ENCODE peak calls at places on chromosomes 3 and 15, in ten cellular contexts. One of them, this sample, is unnamed.

GRCh38 chr15:51044037-51044712 is 50.5 kb downstream of the TNFAIP8L3 start:
- DNase-seq in Caco-2: no peak
- DNase-seq in tibial nerve: no peak
- DNase-seq in breast epithelium: no peak
- DNase-seq in foreskin fibroblast: no peak
- DNase-seq in endothelial cell of umbilical vein: no peak
- DNase-seq in tibial artery: no peak
- DNase-seq in brain microvascular endothelial cell: no peak
- DNase-seq in suprapubic skin: no peak
- DNase-seq in vagina: no peak
- DNase-seq in this sample: no peak

GRCh38 chr15:56832125-56832524 is 86.3 kb upstream of the TCF12 start:
- DNase-seq in Caco-2: no peak
- DNase-seq in tibial nerve: no peak
- DNase-seq in breast epithelium: peak; percentile 75
- DNase-seq in foreskin fibroblast: peak; percentile 67
- DNase-seq in endothelial cell of umbilical vein: peak; percentile 8
- DNase-seq in tibial artery: peak; percentile 66
- DNase-seq in brain microvascular endothelial cell: no peak
- DNase-seq in suprapubic skin: no peak
- DNase-seq in vagina: no peak
- DNase-seq in this sample: no peak

GRCh38 chr3:128424508-128425069 is 42.1 kb downstream of the DNAJB8 start:
- DNase-seq in Caco-2: no peak
- DNase-seq in tibial nerve: no peak
- DNase-seq in breast epithelium: no peak
- DNase-seq in foreskin fibroblast: peak; percentile 57
- DNase-seq in endothelial cell of umbilical vein: peak; percentile 82
- DNase-seq in tibial artery: no peak
- DNase-seq in brain microvascular endothelial cell: no peak
- DNase-seq in suprapubic skin: no peak
- DNase-seq in vagina: no peak
- DNase-seq in this sample: no peak

GRCh38 chr3:127848131-127849129 is 26.1 kb upstream of the MGLL start:
- DNase-seq in Caco-2: no peak
- DNase-seq in tibial nerve: no peak
- DNase-seq in breast epithelium: no peak
- DNase-seq in foreskin fibroblast: peak; percentile 55
- DNase-seq in endothelial cell of umbilical vein: no peak
- DNase-seq in tibial artery: no peak
- DNase-seq in brain microvascular endothelial cell: peak; percentile 35
- DNase-seq in suprapubic skin: no peak
- DNase-seq in vagina: no peak
- DNase-seq in this sample: no peak

GRCh38 chr3:171350364-171350763 is 109.8 kb downstream of the TNIK start:
- DNase-seq in Caco-2: no peak
- DNase-seq in tibial nerve: no peak
- DNase-seq in breast epithelium: no peak
- DNase-seq in foreskin fibroblast: no peak
- DNase-seq in endothelial cell of umbilical vein: no peak
- DNase-seq in tibial artery: no peak
- DNase-seq in brain microvascular endothelial cell: no peak
- DNase-seq in suprapubic skin: no peak
- DNase-seq in vagina: no peak
- DNase-seq in this sample: no peak

GRCh38 chr3:128348805-128349531 is 117.7 kb downstream of the DNAJB8 start:
- DNase-seq in Caco-2: no peak
- DNase-seq in tibial nerve: no peak
- DNase-seq in breast epithelium: no peak
- DNase-seq in foreskin fibroblast: peak; percentile 43
- DNase-seq in endothelial cell of umbilical vein: peak; percentile 29
- DNase-seq in tibial artery: no peak
- DNase-seq in brain microvascular endothelial cell: no peak
- DNase-seq in suprapubic skin: no peak
- DNase-seq in vagina: no peak
- DNase-seq in this sample: no peak

GRCh38 chr3:75978686-75979085 is 193.3 kb upstream of the ZNF717 start:
- DNase-seq in Caco-2: no peak
- DNase-seq in tibial nerve: no peak
- DNase-seq in breast epithelium: no peak
- DNase-seq in foreskin fibroblast: peak; percentile 44
- DNase-seq in endothelial cell of umbilical vein: no peak
- DNase-seq in tibial artery: no peak
- DNase-seq in brain microvascular endothelial cell: peak; percentile 4
- DNase-seq in suprapubic skin: no peak
- DNase-seq in vagina: no peak
- DNase-seq in this sample: no peak

GRCh38 chr3:45790611-45791010 is 5.7 kb downstream of the SLC6A20 start:
- DNase-seq in Caco-2: no peak
- DNase-seq in tibial nerve: no peak
- DNase-seq in breast epithelium: no peak
- DNase-seq in foreskin fibroblast: no peak
- DNase-seq in endothelial cell of umbilical vein: no peak
- DNase-seq in tibial artery: no peak
- DNase-seq in brain microvascular endothelial cell: no peak
- DNase-seq in suprapubic skin: no peak
- DNase-seq in vagina: peak; percentile 58
- DNase-seq in this sample: no peak

GRCh38 chr3:129490273-129490675 is 38.2 kb upstream of the RHO start:
- DNase-seq in Caco-2: peak; percentile 76
- DNase-seq in tibial nerve: peak; percentile 74
- DNase-seq in breast epithelium: peak; percentile 75
- DNase-seq in foreskin fibroblast: peak; percentile 97
- DNase-seq in endothelial cell of umbilical vein: peak; percentile 90
- DNase-seq in tibial artery: peak; percentile 94
- DNase-seq in brain microvascular endothelial cell: peak; percentile 90
- DNase-seq in suprapubic skin: peak; percentile 83
- DNase-seq in vagina: peak; percentile 98
- DNase-seq in this sample: peak; percentile 92

GRCh38 chr3:53354945-53355498 is 7.7 kb upstream of the DCP1A start:
- DNase-seq in Caco-2: no peak
- DNase-seq in tibial nerve: no peak
- DNase-seq in breast epithelium: no peak
- DNase-seq in foreskin fibroblast: peak; percentile 24
- DNase-seq in endothelial cell of umbilical vein: peak; percentile 85
- DNase-seq in tibial artery: no peak
- DNase-seq in brain microvascular endothelial cell: peak; percentile 20
- DNase-seq in suprapubic skin: no peak
- DNase-seq in vagina: no peak
- DNase-seq in this sample: no peak

GRCh38 chr3:158095302-158095997 is 10.8 kb downstream of the SHOX2 start:
- DNase-seq in Caco-2: no peak
- DNase-seq in tibial nerve: no peak
- DNase-seq in breast epithelium: no peak
- DNase-seq in foreskin fibroblast: no peak
- DNase-seq in endothelial cell of umbilical vein: peak; percentile 30
- DNase-seq in tibial artery: no peak
- DNase-seq in brain microvascular endothelial cell: no peak
- DNase-seq in suprapubic skin: no peak
- DNase-seq in vagina: no peak
- DNase-seq in this sample: no peak

GRCh38 chr3:158093526-158093925 is 12.7 kb downstream of the SHOX2 start:
- DNase-seq in Caco-2: no peak
- DNase-seq in tibial nerve: no peak
- DNase-seq in breast epithelium: no peak
- DNase-seq in foreskin fibroblast: peak; percentile 49
- DNase-seq in endothelial cell of umbilical vein: no peak
- DNase-seq in tibial artery: no peak
- DNase-seq in brain microvascular endothelial cell: no peak
- DNase-seq in suprapubic skin: no peak
- DNase-seq in vagina: no peak
- DNase-seq in this sample: no peak

GRCh38 chr3:158094917-158095301 is 11.3 kb downstream of the SHOX2 start:
- DNase-seq in Caco-2: no peak
- DNase-seq in tibial nerve: no peak
- DNase-seq in breast epithelium: no peak
- DNase-seq in foreskin fibroblast: no peak
- DNase-seq in endothelial cell of umbilical vein: no peak
- DNase-seq in tibial artery: no peak
- DNase-seq in brain microvascular endothelial cell: no peak
- DNase-seq in suprapubic skin: no peak
- DNase-seq in vagina: no peak
- DNase-seq in this sample: no peak

GRCh38 chr3:158094235-158094916 is 11.8 kb downstream of the SHOX2 start:
- DNase-seq in Caco-2: no peak
- DNase-seq in tibial nerve: no peak
- DNase-seq in breast epithelium: no peak
- DNase-seq in foreskin fibroblast: no peak
- DNase-seq in endothelial cell of umbilical vein: no peak
- DNase-seq in tibial artery: no peak
- DNase-seq in brain microvascular endothelial cell: no peak
- DNase-seq in suprapubic skin: no peak
- DNase-seq in vagina: no peak
- DNase-seq in this sample: no peak

GRCh38 chr3:158091526-158091925 is 14.7 kb downstream of the SHOX2 start:
- DNase-seq in Caco-2: no peak
- DNase-seq in tibial nerve: no peak
- DNase-seq in breast epithelium: no peak
- DNase-seq in foreskin fibroblast: peak; percentile 90
- DNase-seq in endothelial cell of umbilical vein: peak; percentile 34
- DNase-seq in tibial artery: no peak
- DNase-seq in brain microvascular endothelial cell: no peak
- DNase-seq in suprapubic skin: no peak
- DNase-seq in vagina: no peak
- DNase-seq in this sample: no peak
- TF ChIP-seq CTCF in Caco-2: no peak
- TF ChIP-seq CTCF in tibial nerve: no peak
- TF ChIP-seq CTCF in breast epithelium: no peak
- TF ChIP-seq CTCF in foreskin fibroblast: peak; percentile 29
- TF ChIP-seq CTCF in endothelial cell of umbilical vein: peak; percentile 27
- TF ChIP-seq CTCF in tibial artery: no peak
- TF ChIP-seq CTCF in brain microvascular endothelial cell: peak; percentile 56
- TF ChIP-seq CTCF in suprapubic skin: no peak
- TF ChIP-seq CTCF in vagina: no peak
- TF ChIP-seq CTCF in this sample: no peak

DNA sequence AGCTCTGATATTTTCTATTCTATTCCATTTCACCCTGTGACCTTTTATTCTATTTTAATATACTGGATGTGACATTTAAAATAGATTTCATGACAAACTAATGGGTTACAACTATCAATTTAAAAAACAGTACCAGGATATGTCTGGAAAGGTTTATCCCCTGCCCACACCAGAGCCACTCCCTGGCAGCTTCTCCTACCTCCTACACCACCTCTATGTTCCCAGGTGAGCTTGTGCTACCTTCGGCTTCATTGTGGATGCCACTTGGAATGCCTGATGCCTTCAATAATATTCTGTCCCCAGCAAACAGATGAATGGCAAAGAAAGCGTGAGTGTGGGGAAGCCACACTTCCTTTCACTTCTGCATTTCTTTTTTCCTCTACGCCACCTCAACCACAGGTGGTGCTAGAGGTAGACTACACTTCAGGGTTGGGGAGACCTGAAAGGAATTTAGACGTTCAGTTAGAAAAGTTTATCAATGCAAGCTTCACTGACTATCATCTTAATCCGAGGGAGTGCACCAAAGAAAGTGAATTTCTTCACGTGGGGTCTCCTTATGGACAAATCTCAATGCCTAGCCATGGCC is 213.0 kb downstream of the SSR3 start:
- DNase-seq in Caco-2: no peak
- DNase-seq in tibial nerve: no peak
- DNase-seq in breast epithelium: no peak
- DNase-seq in foreskin fibroblast: no peak
- DNase-seq in endothelial cell of umbilical vein: no peak
- DNase-seq in tibial artery: no peak
- DNase-seq in brain microvascular endothelial cell: no peak
- DNase-seq in suprapubic skin: no peak
- DNase-seq in vagina: no peak
- DNase-seq in this sample: no peak
- TF ChIP-seq CTCF in Caco-2: no peak
- TF ChIP-seq CTCF in tibial nerve: no peak
- TF ChIP-seq CTCF in breast epithelium: no peak
- TF ChIP-seq CTCF in foreskin fibroblast: no peak
- TF ChIP-seq CTCF in endothelial cell of umbilical vein: no peak
- TF ChIP-seq CTCF in tibial artery: no peak
- TF ChIP-seq CTCF in brain microvascular endothelial cell: peak; percentile 7
- TF ChIP-seq CTCF in suprapubic skin: no peak
- TF ChIP-seq CTCF in vagina: no peak
- TF ChIP-seq CTCF in this sample: no peak

GRCh38 chr3:26118165-26118564 is 328.3 kb downstream of the OXSM start:
- DNase-seq in Caco-2: no peak
- DNase-seq in tibial nerve: no peak
- DNase-seq in breast epithelium: no peak
- DNase-seq in foreskin fibroblast: no peak
- DNase-seq in endothelial cell of umbilical vein: no peak
- DNase-seq in tibial artery: no peak
- DNase-seq in brain microvascular endothelial cell: peak; percentile 0
- DNase-seq in suprapubic skin: no peak
- DNase-seq in vagina: no peak
- DNase-seq in this sample: no peak
- TF ChIP-seq CTCF in Caco-2: no peak
- TF ChIP-seq CTCF in tibial nerve: no peak
- TF ChIP-seq CTCF in breast epithelium: no peak
- TF ChIP-seq CTCF in foreskin fibroblast: no peak
- TF ChIP-seq CTCF in endothelial cell of umbilical vein: no peak
- TF ChIP-seq CTCF in tibial artery: no peak
- TF ChIP-seq CTCF in brain microvascular endothelial cell: peak; percentile 16
- TF ChIP-seq CTCF in suprapubic skin: no peak
- TF ChIP-seq CTCF in vagina: no peak
- TF ChIP-seq CTCF in this sample: peak; percentile 16

GRCh38 chr15:86620636-86621349 is 541.1 kb downstream of the AGBL1 start:
- DNase-seq in Caco-2: peak; percentile 51
- DNase-seq in tibial nerve: no peak
- DNase-seq in breast epithelium: no peak
- DNase-seq in foreskin fibroblast: no peak
- DNase-seq in endothelial cell of umbilical vein: no peak
- DNase-seq in tibial artery: no peak
- DNase-seq in brain microvascular endothelial cell: no peak
- DNase-seq in suprapubic skin: no peak
- DNase-seq in vagina: no peak
- DNase-seq in this sample: no peak

GRCh38 chr15:86629409-86629808 is 549.7 kb downstream of the AGBL1 start:
- DNase-seq in Caco-2: no peak
- DNase-seq in tibial nerve: no peak
- DNase-seq in breast epithelium: no peak
- DNase-seq in foreskin fibroblast: no peak
- DNase-seq in endothelial cell of umbilical vein: no peak
- DNase-seq in tibial artery: no peak
- DNase-seq in brain microvascular endothelial cell: no peak
- DNase-seq in suprapubic skin: no peak
- DNase-seq in vagina: no peak
- DNase-seq in this sample: no peak

GRCh38 chr15:86623236-86623635 is 543.6 kb downstream of the AGBL1 start:
- DNase-seq in Caco-2: no peak
- DNase-seq in tibial nerve: no peak
- DNase-seq in breast epithelium: no peak
- DNase-seq in foreskin fibroblast: no peak
- DNase-seq in endothelial cell of umbilical vein: no peak
- DNase-seq in tibial artery: no peak
- DNase-seq in brain microvascular endothelial cell: no peak
- DNase-seq in suprapubic skin: no peak
- DNase-seq in vagina: no peak
- DNase-seq in this sample: no peak

GRCh38 chr15:86620113-86620512 is 540.4 kb downstream of the AGBL1 start:
- DNase-seq in Caco-2: no peak
- DNase-seq in tibial nerve: no peak
- DNase-seq in breast epithelium: no peak
- DNase-seq in foreskin fibroblast: no peak
- DNase-seq in endothelial cell of umbilical vein: no peak
- DNase-seq in tibial artery: no peak
- DNase-seq in brain microvascular endothelial cell: no peak
- DNase-seq in suprapubic skin: no peak
- DNase-seq in vagina: no peak
- DNase-seq in this sample: no peak

GRCh38 chr15:86624261-86625036 is 544.8 kb downstream of the AGBL1 start:
- DNase-seq in Caco-2: peak; percentile 84
- DNase-seq in tibial nerve: no peak
- DNase-seq in breast epithelium: no peak
- DNase-seq in foreskin fibroblast: peak; percentile 25
- DNase-seq in endothelial cell of umbilical vein: peak; percentile 4
- DNase-seq in tibial artery: peak; percentile 29
- DNase-seq in brain microvascular endothelial cell: peak; percentile 86
- DNase-seq in suprapubic skin: no peak
- DNase-seq in vagina: no peak
- DNase-seq in this sample: no peak
- TF ChIP-seq CTCF in Caco-2: peak; percentile 53
- TF ChIP-seq CTCF in tibial nerve: peak; percentile 22
- TF ChIP-seq CTCF in breast epithelium: no peak
- TF ChIP-seq CTCF in foreskin fibroblast: no peak
- TF ChIP-seq CTCF in endothelial cell of umbilical vein: peak; percentile 37
- TF ChIP-seq CTCF in tibial artery: no peak
- TF ChIP-seq CTCF in brain microvascular endothelial cell: peak; percentile 78
- TF ChIP-seq CTCF in suprapubic skin: no peak
- TF ChIP-seq CTCF in vagina: no peak
- TF ChIP-seq CTCF in this sample: peak; percentile 41

This sample was measured in D721Med.